ENCODE peak calls at places on chromosomes 2 and 18, in five cellular contexts. G, W, C, P and Z are unnamed samples.

GRCh38 chr18:29882620-29883019 is 1159.9 kb downstream of the DSC3 start:
- DNase-seq in C (no peak), W (no peak), G (no peak), P (no peak), Z (no peak)

GRCh38 chr2:165018207-165018606 is 62.9 kb upstream of the SLC38A11 start:
- DNase-seq in C (peak), W (no peak), G (peak), P (no peak), Z (no peak)

GRCh38 chr2:234292205-234292954 is 204.5 kb downstream of the ARL4C start:
- DNase-seq in G (no peak), P (no peak), C (no peak), W (no peak), Z (peak)

GRCh38 chr2:70728128-70728527 is 39.9 kb downstream of the ADD2 start:
- DNase-seq in P (no peak), G (no peak), C (no peak), W (no peak), Z (no peak)

GRCh38 chr2:9800975-9801723 is 42.1 kb upstream of the TAF1B start:
- DNase-seq in G (peak), C (no peak), P (peak), W (no peak), Z (no peak)

GRCh38 chr2:9558948-9559381 is 3.3 kb upstream of the ADAM17 start:
- DNase-seq in C (no peak), W (no peak), P (no peak), G (peak), Z (no peak)

GRCh38 chr2:140975237-140975636 is 1155.6 kb downstream of the LRP1B start:
- DNase-seq in G (peak), P (no peak), C (no peak), W (no peak), Z (no peak)

GRCh38 chr2:24855022-24855622 is 61.9 kb downstream of the CENPO start:
- DNase-seq in P (no peak), G (no peak), W (no peak), C (no peak), Z (no peak)

GRCh38 chr2:182320106-182320505 is 106.7 kb downstream of the PDE1A start:
- DNase-seq in C (no peak), G (no peak), P (no peak), W (no peak), Z (no peak)

GRCh38 chr2:88011011-88011410 is 5.3 kb downstream of the RNU2-63P start:
- DNase-seq in G (no peak), P (no peak), C (no peak), W (no peak), Z (no peak)

GRCh38 chr2:189163889-189164288 is 15.7 kb downstream of the COL5A2 start:
- DNase-seq in P (no peak), W (no peak), G (peak), C (no peak), Z (no peak)

GRCh38 chr18:35045121-35045520 is 3.9 kb downstream of the MAPRE2 start:
- DNase-seq in P (no peak), W (no peak), G (peak), C (peak), Z (no peak)

GRCh38 chr2:25266399-25266798 is 75.3 kb downstream of the DNMT3A start:
- DNase-seq in C (no peak), G (no peak), P (no peak), W (no peak), Z (no peak)

GRCh38 chr2:190327995-190328394 is 8.4 kb upstream of the HIBCH start:
- DNase-seq in W (no peak), P (no peak), C (no peak), G (no peak), Z (no peak)

GRCh38 chr2:206176128-206176527 is 16.4 kb downstream of the EEF1B2 start:
- DNase-seq in W (no peak), G (peak), C (no peak), P (no peak), Z (no peak)

GRCh38 chr2:220469201-220469600 is 841.8 kb downstream of the SLC4A3 start:
- DNase-seq in C (no peak), G (peak), W (no peak), P (no peak), Z (no peak)

GRCh38 chr18:75360206-75360605 is 67.3 kb downstream of the SMIM21 start:
- DNase-seq in P (no peak), W (no peak), G (no peak), C (no peak), Z (no peak)
- TF ChIP-seq RCOR1 in P (no peak), W (no peak), G (no peak), C (no peak), Z (no peak)

DNA sequence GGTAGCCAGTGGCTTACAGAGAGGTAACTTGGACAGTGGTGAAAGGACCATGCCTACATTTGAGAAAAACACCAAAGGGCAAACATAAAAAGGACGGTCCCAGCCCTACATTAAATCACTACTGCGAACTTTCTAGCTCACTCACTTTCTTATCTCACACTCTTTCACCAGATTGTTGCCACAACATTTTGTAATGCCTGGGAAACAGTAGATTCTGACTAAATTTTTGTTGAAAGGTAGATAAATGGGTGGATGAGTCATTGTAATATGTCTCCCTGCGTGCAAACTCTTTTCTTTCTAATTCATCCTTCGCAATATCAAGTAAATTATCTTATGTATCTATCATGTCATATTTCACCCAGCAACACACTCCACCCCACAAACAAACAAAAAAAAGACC is 192.2 kb downstream of the IRS1 start:
- DNase-seq in G (peak), C (no peak), W (no peak), P (no peak), Z (no peak)
- TF ChIP-seq SMC3 in G (no peak), C (no peak), W (no peak), P (no peak), Z (no peak)

GRCh38 chr2:27830616-27831120 is 59.1 kb downstream of the MRPL33 start:
- DNase-seq in G (no peak), P (no peak), C (no peak), W (no peak), Z (no peak)

GRCh38 chr2:27831279-27832050 is 58.7 kb downstream of the RBKS start:
- DNase-seq in P (no peak), G (no peak), C (no peak), W (no peak), Z (no peak)

GRCh38 chr2:27824401-27824800 is 52.9 kb downstream of the MRPL33 start:
- DNase-seq in C (no peak), P (no peak), G (no peak), W (no peak), Z (no peak)

GRCh38 chr2:27829791-27830190 is 58.3 kb downstream of the MRPL33 start:
- DNase-seq in G (no peak), P (no peak), W (no peak), C (no peak), Z (no peak)

DNA sequence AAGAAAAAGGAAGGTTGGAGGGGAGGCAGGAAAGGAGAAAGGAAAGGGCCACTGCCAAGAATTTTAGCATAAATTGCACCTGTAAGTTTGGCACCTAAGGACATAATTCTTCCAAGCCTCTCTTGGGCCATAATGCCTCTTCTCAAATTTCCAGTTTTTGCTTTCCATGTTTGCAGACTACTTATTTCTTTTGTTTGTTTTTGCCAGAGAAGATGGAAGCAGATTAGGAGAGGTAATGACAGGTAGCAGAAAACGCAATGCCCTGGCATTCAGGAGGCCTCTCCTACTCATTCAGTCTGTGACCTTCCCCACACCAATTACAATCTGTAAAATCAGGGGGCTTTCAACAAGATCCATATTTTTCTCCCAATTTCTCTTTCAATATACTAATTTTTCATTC is 56.8 kb downstream of the MRPL33 start:
- DNase-seq in P (no peak), G (no peak), C (no peak), W (no peak), Z (no peak)
- TF ChIP-seq RCOR1 in P (no peak), G (no peak), C (no peak), W (no peak), Z (no peak)

DNA sequence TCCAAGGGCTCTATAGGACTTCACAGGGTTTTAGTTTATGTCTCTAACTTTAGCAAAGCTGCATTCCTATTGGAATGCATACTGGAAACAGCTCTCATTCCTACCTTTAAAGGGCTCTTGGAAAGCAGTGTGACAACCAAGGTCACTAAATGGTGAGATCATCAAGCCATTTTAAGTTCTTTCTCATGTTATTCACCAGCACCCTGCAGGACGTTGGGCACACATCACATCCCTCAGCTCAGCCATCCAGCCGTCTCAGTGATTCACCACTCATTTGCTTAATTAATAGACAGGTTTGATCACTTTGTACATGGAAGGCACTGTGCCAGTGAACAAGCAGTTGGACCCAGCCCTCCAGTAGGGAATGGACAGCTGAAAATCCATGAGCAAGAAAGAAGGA is 32.2 kb upstream of the RBM44 start:
- DNase-seq in C (no peak), G (peak), W (no peak), P (no peak), Z (no peak)
- TF ChIP-seq SMC3 in C (no peak), G (no peak), W (no peak), P (no peak), Z (no peak)